ENCODE peak calls at places on chromosomes 1 and 21, in seven cellular contexts. One of them, this sample, is unnamed. For H3K4me1 and H3K9me3, the result is how much of the 10 kb centered on the place peaks cover.

GRCh38 chr1:70146488-70146887 is 58.9 kb downstream of the LRRC40 start:
- DNase-seq in A549: no peak
- DNase-seq in prostate gland: no peak
- DNase-seq in endothelial cell of umbilical vein: no peak
- DNase-seq in tibial nerve: no peak
- DNase-seq in stomach: no peak
- DNase-seq in adrenal gland: no peak
- DNase-seq in this sample: no peak

GRCh38 chr1:67359592-67359991 is 51.9 kb downstream of the IL12RB2 start:
- DNase-seq in prostate gland: no peak
- DNase-seq in endothelial cell of umbilical vein: no peak
- DNase-seq in stomach: no peak
- DNase-seq in tibial nerve: no peak
- DNase-seq in adrenal gland: no peak
- DNase-seq in A549: no peak
- DNase-seq in this sample: no peak

GRCh38 chr1:235098991-235099390 is 29.6 kb downstream of the TOMM20 start:
- DNase-seq in prostate gland: no peak
- DNase-seq in A549: no peak
- DNase-seq in endothelial cell of umbilical vein: no peak
- DNase-seq in tibial nerve: no peak
- DNase-seq in stomach: no peak
- DNase-seq in adrenal gland: no peak
- DNase-seq in this sample: no peak

GRCh38 chr21:39523398-39523797 is 71.6 kb downstream of the SH3BGR start:
- DNase-seq in A549: no peak
- DNase-seq in prostate gland: no peak
- DNase-seq in stomach: peak
- DNase-seq in tibial nerve: no peak
- DNase-seq in endothelial cell of umbilical vein: no peak
- DNase-seq in adrenal gland: no peak
- DNase-seq in this sample: no peak

GRCh38 chr1:10186453-10187319 is 23.7 kb upstream of the KIF1B start:
- DNase-seq in adrenal gland: no peak
- DNase-seq in prostate gland: no peak
- DNase-seq in tibial nerve: no peak
- DNase-seq in endothelial cell of umbilical vein: no peak
- DNase-seq in stomach: no peak
- DNase-seq in A549: no peak
- DNase-seq in this sample: no peak

GRCh38 chr1:93616221-93616995 is 65.2 kb downstream of the BCAR3 start:
- DNase-seq in stomach: peak
- DNase-seq in adrenal gland: no peak
- DNase-seq in A549: peak
- DNase-seq in tibial nerve: no peak
- DNase-seq in endothelial cell of umbilical vein: no peak
- DNase-seq in prostate gland: no peak
- DNase-seq in this sample: no peak

GRCh38 chr1:113937146-113937545 is 8.0 kb downstream of the HIPK1 start:
- DNase-seq in tibial nerve: no peak
- DNase-seq in prostate gland: no peak
- DNase-seq in adrenal gland: no peak
- DNase-seq in A549: no peak
- DNase-seq in endothelial cell of umbilical vein: peak
- DNase-seq in stomach: no peak
- DNase-seq in this sample: no peak

GRCh38 chr1:60984066-60984799 is 98.1 kb upstream of the NFIA start:
- DNase-seq in adrenal gland: no peak
- DNase-seq in tibial nerve: peak
- DNase-seq in prostate gland: no peak
- DNase-seq in endothelial cell of umbilical vein: peak
- DNase-seq in A549: no peak
- DNase-seq in stomach: no peak
- DNase-seq in this sample: peak

GRCh38 chr1:230458509-230458908 is 32.4 kb upstream of the PGBD5 start:
- DNase-seq in A549: no peak
- DNase-seq in prostate gland: no peak
- DNase-seq in endothelial cell of umbilical vein: no peak
- DNase-seq in adrenal gland: no peak
- DNase-seq in stomach: no peak
- DNase-seq in tibial nerve: no peak
- DNase-seq in this sample: no peak

GRCh38 chr1:179366093-179366800 is 476 bp downstream of the AXDND1 start:
- DNase-seq in stomach: no peak
- DNase-seq in A549: peak
- DNase-seq in prostate gland: no peak
- DNase-seq in endothelial cell of umbilical vein: no peak
- DNase-seq in adrenal gland: peak
- DNase-seq in tibial nerve: no peak
- DNase-seq in this sample: peak

GRCh38 chr1:234661249-234661928 is 51.4 kb upstream of the IRF2BP2 start:
- DNase-seq in stomach: peak
- DNase-seq in endothelial cell of umbilical vein: no peak
- DNase-seq in prostate gland: no peak
- DNase-seq in A549: no peak
- DNase-seq in tibial nerve: no peak
- DNase-seq in adrenal gland: no peak
- DNase-seq in this sample: no peak

GRCh38 chr1:86741947-86742572 is 37.7 kb downstream of the SH3GLB1 start:
- DNase-seq in A549: peak
- DNase-seq in prostate gland: peak
- DNase-seq in adrenal gland: peak
- DNase-seq in endothelial cell of umbilical vein: peak
- DNase-seq in tibial nerve: no peak
- DNase-seq in stomach: peak
- DNase-seq in this sample: peak

GRCh38 chr1:109782514-109782913 is 18.8 kb upstream of the EPS8L3 start:
- DNase-seq in tibial nerve: no peak
- DNase-seq in adrenal gland: no peak
- DNase-seq in endothelial cell of umbilical vein: no peak
- DNase-seq in A549: no peak
- DNase-seq in stomach: no peak
- DNase-seq in prostate gland: no peak
- DNase-seq in this sample: no peak

GRCh38 chr1:29473167-29473855 is 237.0 kb downstream of the PTPRU start:
- DNase-seq in prostate gland: no peak
- DNase-seq in tibial nerve: no peak
- DNase-seq in endothelial cell of umbilical vein: no peak
- DNase-seq in stomach: peak
- DNase-seq in adrenal gland: no peak
- DNase-seq in A549: no peak
- DNase-seq in this sample: no peak

GRCh38 chr1:89719502-89720306 is 86.8 kb downstream of the LRRC8C start:
- DNase-seq in A549: no peak
- DNase-seq in prostate gland: no peak
- DNase-seq in stomach: no peak
- DNase-seq in tibial nerve: no peak
- DNase-seq in adrenal gland: no peak
- DNase-seq in endothelial cell of umbilical vein: peak
- DNase-seq in this sample: no peak

GRCh38 chr21:44082648-44083436 is 24.4 kb upstream of the PWP2 start:
- DNase-seq in A549: no peak
- DNase-seq in stomach: peak
- DNase-seq in adrenal gland: no peak
- DNase-seq in tibial nerve: no peak
- DNase-seq in endothelial cell of umbilical vein: no peak
- DNase-seq in prostate gland: no peak
- DNase-seq in this sample: no peak

GRCh38 chr21:44086636-44087425 is 20.4 kb upstream of the PWP2 start:
- DNase-seq in tibial nerve: no peak
- DNase-seq in prostate gland: no peak
- DNase-seq in endothelial cell of umbilical vein: peak
- DNase-seq in stomach: peak
- DNase-seq in adrenal gland: no peak
- DNase-seq in A549: no peak
- DNase-seq in this sample: peak

GRCh38 chr21:44083631-44084291 is 23.4 kb upstream of the PWP2 start:
- DNase-seq in endothelial cell of umbilical vein: peak
- DNase-seq in tibial nerve: no peak
- DNase-seq in A549: no peak
- DNase-seq in prostate gland: no peak
- DNase-seq in adrenal gland: no peak
- DNase-seq in stomach: peak
- DNase-seq in this sample: peak

GRCh38 chr21:44085491-44086321 is 21.5 kb upstream of the PWP2 start:
- DNase-seq in endothelial cell of umbilical vein: peak
- DNase-seq in prostate gland: no peak
- DNase-seq in stomach: peak
- DNase-seq in adrenal gland: no peak
- DNase-seq in A549: no peak
- DNase-seq in tibial nerve: no peak
- DNase-seq in this sample: peak

GRCh38 chr21:44084496-44085241 is 22.5 kb upstream of the PWP2 start:
- DNase-seq in endothelial cell of umbilical vein: no peak
- DNase-seq in prostate gland: no peak
- DNase-seq in stomach: peak
- DNase-seq in adrenal gland: no peak
- DNase-seq in A549: no peak
- DNase-seq in tibial nerve: no peak
- DNase-seq in this sample: peak
- H3K4me1 ChIP-seq in endothelial cell of umbilical vein: under half
- H3K4me1 ChIP-seq in prostate gland: under half
- H3K4me1 ChIP-seq in stomach: half or more
- H3K4me1 ChIP-seq in adrenal gland: under half
- H3K4me1 ChIP-seq in A549: under half
- H3K4me1 ChIP-seq in tibial nerve: under half
- H3K4me1 ChIP-seq in this sample: under half

GRCh38 chr1:145991799-145992412 is 4.5 kb downstream of the TXNIP start:
- DNase-seq in prostate gland: no peak
- DNase-seq in tibial nerve: no peak
- DNase-seq in stomach: peak
- DNase-seq in A549: no peak
- DNase-seq in adrenal gland: no peak
- DNase-seq in endothelial cell of umbilical vein: no peak
- DNase-seq in this sample: no peak
- TF ChIP-seq POLR2A in prostate gland: no peak
- TF ChIP-seq POLR2A in tibial nerve: peak
- TF ChIP-seq POLR2A in stomach: no peak
- TF ChIP-seq POLR2A in A549: no peak
- TF ChIP-seq POLR2A in adrenal gland: peak
- TF ChIP-seq POLR2A in endothelial cell of umbilical vein: no peak
- TF ChIP-seq POLR2A in this sample: no peak

DNA sequence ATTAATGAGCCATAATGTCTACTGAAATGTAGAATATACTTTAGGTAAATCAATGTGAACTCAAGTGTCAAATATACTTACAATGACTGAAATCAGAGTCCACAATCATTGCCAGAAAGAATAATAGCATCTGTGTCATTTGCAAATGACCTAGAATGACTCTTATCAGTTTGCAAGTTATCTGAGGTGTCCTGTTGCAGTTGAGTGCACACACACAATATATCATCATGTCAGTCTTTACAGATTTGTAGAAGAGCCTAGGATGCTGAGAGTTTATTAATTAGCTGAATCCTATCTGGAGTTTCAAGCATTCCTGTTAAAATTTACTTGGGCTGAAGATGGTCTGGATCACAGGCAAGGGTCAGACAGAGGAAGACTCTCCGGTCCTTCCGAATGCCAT is 324.0 kb upstream of the GREM2 start:
- DNase-seq in adrenal gland: no peak
- DNase-seq in prostate gland: no peak
- DNase-seq in endothelial cell of umbilical vein: no peak
- DNase-seq in tibial nerve: no peak
- DNase-seq in stomach: no peak
- DNase-seq in A549: no peak
- DNase-seq in this sample: no peak
- H3K9me3 ChIP-seq in adrenal gland: under half
- H3K9me3 ChIP-seq in prostate gland: under half
- H3K9me3 ChIP-seq in endothelial cell of umbilical vein: under half
- H3K9me3 ChIP-seq in tibial nerve: under half
- H3K9me3 ChIP-seq in stomach: under half
- H3K9me3 ChIP-seq in A549: under half
- H3K9me3 ChIP-seq in this sample: under half

DNA sequence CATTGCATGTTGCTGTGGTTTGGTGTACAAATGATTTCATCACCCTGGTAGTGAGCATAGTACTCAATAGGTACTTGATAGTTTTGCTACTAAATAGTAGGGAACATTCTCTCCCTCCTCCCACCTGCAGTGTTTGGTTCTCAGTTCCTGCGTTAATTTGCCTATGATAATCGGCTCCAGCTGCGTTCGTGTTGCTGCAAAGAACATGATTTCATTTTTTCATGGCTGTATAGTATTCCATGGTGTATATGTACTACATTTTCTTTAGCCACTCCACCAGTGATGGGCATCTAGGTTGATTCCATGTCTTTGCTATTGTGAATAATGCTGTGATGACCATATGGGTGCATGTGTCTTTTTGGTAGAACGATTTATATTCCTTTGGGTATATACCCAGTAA is 903.4 kb downstream of the TTLL7 start:
- DNase-seq in endothelial cell of umbilical vein: no peak
- DNase-seq in prostate gland: no peak
- DNase-seq in adrenal gland: no peak
- DNase-seq in A549: no peak
- DNase-seq in stomach: no peak
- DNase-seq in tibial nerve: no peak
- DNase-seq in this sample: no peak
- H3K4me1 ChIP-seq in endothelial cell of umbilical vein: under half
- H3K4me1 ChIP-seq in prostate gland: under half
- H3K4me1 ChIP-seq in adrenal gland: under half
- H3K4me1 ChIP-seq in A549: under half
- H3K4me1 ChIP-seq in stomach: under half
- H3K4me1 ChIP-seq in tibial nerve: under half
- H3K4me1 ChIP-seq in this sample: under half

GRCh38 chr1:180524915-180525695 is 22.7 kb upstream of the ACBD6 start:
- DNase-seq in A549: no peak
- DNase-seq in tibial nerve: no peak
- DNase-seq in stomach: no peak
- DNase-seq in endothelial cell of umbilical vein: no peak
- DNase-seq in prostate gland: no peak
- DNase-seq in adrenal gland: no peak
- DNase-seq in this sample: no peak
- TF ChIP-seq POLR2A in A549: no peak
- TF ChIP-seq POLR2A in tibial nerve: no peak
- TF ChIP-seq POLR2A in stomach: no peak
- TF ChIP-seq POLR2A in endothelial cell of umbilical vein: no peak
- TF ChIP-seq POLR2A in prostate gland: no peak
- TF ChIP-seq POLR2A in adrenal gland: no peak
- TF ChIP-seq POLR2A in this sample: no peak

GRCh38 chr21:26379561-26379960 is 193.5 kb downstream of the CYYR1 start:
- DNase-seq in adrenal gland: no peak
- DNase-seq in stomach: no peak
- DNase-seq in A549: no peak
- DNase-seq in endothelial cell of umbilical vein: no peak
- DNase-seq in prostate gland: no peak
- DNase-seq in tibial nerve: no peak
- DNase-seq in this sample: no peak

GRCh38 chr21:26374817-26375216 is 198.3 kb downstream of the CYYR1 start:
- DNase-seq in stomach: no peak
- DNase-seq in adrenal gland: no peak
- DNase-seq in A549: no peak
- DNase-seq in tibial nerve: no peak
- DNase-seq in prostate gland: no peak
- DNase-seq in endothelial cell of umbilical vein: peak
- DNase-seq in this sample: no peak

GRCh38 chr21:26377111-26377694 is 195.9 kb downstream of the CYYR1 start:
- DNase-seq in endothelial cell of umbilical vein: no peak
- DNase-seq in stomach: no peak
- DNase-seq in prostate gland: no peak
- DNase-seq in adrenal gland: no peak
- DNase-seq in tibial nerve: no peak
- DNase-seq in A549: no peak
- DNase-seq in this sample: no peak
- H3K9me3 ChIP-seq in endothelial cell of umbilical vein: under half
- H3K9me3 ChIP-seq in stomach: under half
- H3K9me3 ChIP-seq in prostate gland: under half
- H3K9me3 ChIP-seq in adrenal gland: under half
- H3K9me3 ChIP-seq in tibial nerve: under half
- H3K9me3 ChIP-seq in A549: under half
- H3K9me3 ChIP-seq in this sample: under half

GRCh38 chr1:8139941-8140340 is 113.8 kb upstream of the ERRFI1 start:
- DNase-seq in stomach: no peak
- DNase-seq in A549: no peak
- DNase-seq in tibial nerve: no peak
- DNase-seq in endothelial cell of umbilical vein: no peak
- DNase-seq in adrenal gland: no peak
- DNase-seq in prostate gland: no peak
- DNase-seq in this sample: no peak
- H3K4me1 ChIP-seq in stomach: under half
- H3K4me1 ChIP-seq in A549: under half
- H3K4me1 ChIP-seq in tibial nerve: under half
- H3K4me1 ChIP-seq in endothelial cell of umbilical vein: under half
- H3K4me1 ChIP-seq in adrenal gland: under half
- H3K4me1 ChIP-seq in prostate gland: under half
- H3K4me1 ChIP-seq in this sample: under half

This sample was measured in testis.